ENCODE peak calls at places on chromosomes 5 and 9, in eight cellular contexts. F is AG04449; H is GM12892; P is mucosa of descending colon; O is central memory CD4-positive, alpha-beta T cell; E is foreskin keratinocyte; D is aorta; Y is NCI-H2081. V is an unnamed sample.

GRCh38 chr9:16833285-16833684 is 37.2 kb downstream of the BNC2 start:
- DNase-seq in F (no peak), H (no peak), P (no peak), O (no peak), E (no peak), D (no peak), Y (no peak), V (no peak)

GRCh38 chr9:117073539-117074336 is 341.1 kb downstream of the ASTN2 start:
- DNase-seq in F (no peak), H (peak; percentile 19), P (no peak), O (no peak), E (peak; percentile 66), D (no peak), Y (peak; percentile 53), V (peak; percentile 20)

GRCh38 chr5:145531038-145531734 is 304.0 kb downstream of the PRELID2 start:
- DNase-seq in F (peak; percentile 42), H (no peak), P (peak; percentile 25), O (no peak), E (peak; percentile 81), D (peak; percentile 53), Y (no peak), V (no peak)

GRCh38 chr5:142697846-142698245 is 12.0 kb upstream of the FGF1 start:
- DNase-seq in F (no peak), H (no peak), P (no peak), O (no peak), E (no peak), D (no peak), Y (peak; percentile 15), V (no peak)

GRCh38 chr9:115674091-115674490 is 479.5 kb upstream of the PAPPA start:
- DNase-seq in F (no peak), H (no peak), P (no peak), O (no peak), E (no peak), D (no peak), Y (no peak), V (no peak)

GRCh38 chr5:167528651-167529050 is 762.8 kb upstream of the WWC1 start:
- DNase-seq in F (no peak), H (no peak), P (no peak), O (no peak), E (no peak), D (no peak), Y (no peak), V (no peak)

GRCh38 chr9:88587182-88587581 is 52.2 kb downstream of the NXNL2 start:
- DNase-seq in F (no peak), H (no peak), P (peak; percentile 79), O (no peak), E (no peak), D (no peak), Y (no peak), V (no peak)

GRCh38 chr9:137253717-137254623 is 1.2 kb upstream of the NELFB start:
- DNase-seq in F (no peak), H (no peak), P (no peak), O (no peak), E (no peak), D (no peak), Y (no peak), V (no peak)

GRCh38 chr5:135395451-135395850 is 3.6 kb downstream of the MACROH2A1 start:
- DNase-seq in F (no peak), H (no peak), P (no peak), O (no peak), E (no peak), D (no peak), Y (no peak), V (no peak)

GRCh38 chr5:139647406-139648204 is 544 bp upstream of the CXXC5 start:
- DNase-seq in F (no peak), H (no peak), P (peak; percentile 49), O (no peak), E (no peak), D (peak; percentile 47), Y (no peak), V (no peak)

GRCh38 chr5:134560698-134561097 is 35.2 kb downstream of the JADE2 start:
- DNase-seq in F (no peak), H (no peak), P (no peak), O (no peak), E (no peak), D (no peak), Y (no peak), V (no peak)

GRCh38 chr5:10735569-10736255 is 25.3 kb downstream of the DAP start:
- DNase-seq in F (no peak), H (no peak), P (no peak), O (no peak), E (no peak), D (no peak), Y (no peak), V (peak; percentile 33)

GRCh38 chr5:139137703-139138102 is 60.5 kb downstream of the SIL1 start:
- DNase-seq in F (no peak), H (no peak), P (no peak), O (no peak), E (peak; percentile 33), D (no peak), Y (peak; percentile 56), V (no peak)

GRCh38 chr5:30866142-30866541 is 327.3 kb upstream of the CDH6 start:
- DNase-seq in F (no peak), H (no peak), P (no peak), O (no peak), E (no peak), D (no peak), Y (no peak), V (no peak)

GRCh38 chr5:2677689-2678088 is 73.8 kb downstream of the IRX2 start:
- DNase-seq in F (no peak), H (no peak), P (no peak), O (no peak), E (no peak), D (no peak), Y (no peak), V (no peak)

GRCh38 chr5:96913233-96913632 is 22.6 kb upstream of the LNPEP start:
- DNase-seq in F (no peak), H (no peak), P (no peak), O (no peak), E (no peak), D (no peak), Y (no peak), V (no peak)

GRCh38 chr5:59683311-59683710 is 210.2 kb downstream of the PDE4D start:
- DNase-seq in F (no peak), H (no peak), P (no peak), O (no peak), E (no peak), D (no peak), Y (no peak), V (no peak)

GRCh38 chr9:3585616-3586015 is 59.8 kb upstream of the RFX3 start:
- DNase-seq in F (no peak), H (no peak), P (no peak), O (no peak), E (no peak), D (no peak), Y (no peak), V (no peak)

GRCh38 chr5:136802382-136802781 is 437.0 kb upstream of the TRPC7 start:
- DNase-seq in F (no peak), H (no peak), P (no peak), O (no peak), E (no peak), D (no peak), Y (no peak), V (no peak)

GRCh38 chr9:104961238-104961637 is 33.3 kb upstream of the ABCA1 start:
- DNase-seq in F (no peak), H (peak; percentile 4), P (peak; percentile 45), O (peak; percentile 46), E (peak; percentile 88), D (no peak), Y (no peak), V (peak; percentile 9)

GRCh38 chr5:115494570-115495289 is 49.8 kb downstream of the FEM1C start:
- DNase-seq in F (no peak), H (no peak), P (no peak), O (no peak), E (no peak), D (no peak), Y (no peak), V (no peak)

GRCh38 chr5:160339406-160340140 is 27.2 kb upstream of the CCNJL start:
- DNase-seq in F (no peak), H (no peak), P (no peak), O (no peak), E (no peak), D (no peak), Y (no peak), V (no peak)

GRCh38 chr9:108953983-108954574 is 19.9 kb downstream of the ABITRAM start:
- DNase-seq in F (no peak), H (no peak), P (no peak), O (peak; percentile 20), E (no peak), D (no peak), Y (peak; percentile 49), V (no peak)

GRCh38 chr5:317086-317811 is 4.3 kb upstream of the AHRR start:
- DNase-seq in F (no peak), H (peak; percentile 87), P (peak; percentile 74), O (no peak), E (no peak), D (peak; percentile 61), Y (peak; percentile 91), V (peak; percentile 90)

GRCh38 chr5:1666812-1667588 is 132.6 kb downstream of the MRPL36 start:
- DNase-seq in F (no peak), H (peak; percentile 73), P (peak; percentile 54), O (no peak), E (no peak), D (no peak), Y (peak; percentile 28), V (peak; percentile 82)

GRCh38 chr5:124236366-124237231 is 509.8 kb downstream of the ZNF608 start:
- DNase-seq in F (no peak), H (no peak), P (no peak), O (no peak), E (no peak), D (no peak), Y (no peak), V (no peak)

GRCh38 chr5:79845448-79846197 is 145.4 kb downstream of the MTX3 start:
- DNase-seq in F (peak; percentile 50), H (no peak), P (no peak), O (no peak), E (peak; percentile 57), D (no peak), Y (no peak), V (no peak)

GRCh38 chr9:108621991-108622390 is 233.8 kb downstream of the ACTL7B start:
- DNase-seq in F (no peak), H (no peak), P (no peak), O (no peak), E (no peak), D (no peak), Y (no peak), V (no peak)

GRCh38 chr9:35490155-35490909 is 421 bp downstream of the RUSC2 start:
- DNase-seq in F (no peak), H (peak; percentile 7), P (peak; percentile 34), O (no peak), E (no peak), D (peak; percentile 63), Y (peak; percentile 11), V (no peak)

GRCh38 chr9:124353166-124353768 is 62.0 kb downstream of the PSMB7 start:
- DNase-seq in F (no peak), H (no peak), P (no peak), O (no peak), E (no peak), D (no peak), Y (no peak), V (no peak)

GRCh38 chr5:53109041-53109435 is 519 bp downstream of the MOCS2 start:
- DNase-seq in F (no peak), H (no peak), P (no peak), O (no peak), E (no peak), D (no peak), Y (no peak), V (no peak)

GRCh38 chr5:110440058-110440457 is 286.4 kb downstream of the TMEM232 start:
- DNase-seq in F (no peak), H (no peak), P (no peak), O (no peak), E (no peak), D (no peak), Y (no peak), V (no peak)

GRCh38 chr9:114039484-114039883 is 38.6 kb downstream of the AMBP start:
- DNase-seq in F (no peak), H (no peak), P (no peak), O (no peak), E (no peak), D (no peak), Y (no peak), V (no peak)

GRCh38 chr5:61632064-61632463 is 300.0 kb downstream of the ZSWIM6 start:
- DNase-seq in F (no peak), H (no peak), P (no peak), O (no peak), E (no peak), D (no peak), Y (no peak), V (no peak)